ENCODE peak calls at places on chromosomes 1 and 21, in six cellular contexts. U is NCI-H446; Y is ACHN; K is mucosa of gallbladder; H is lower leg skin; G is activated naive CD4-positive, alpha-beta T cell. I is an unnamed sample.
A peak's percentile ranks its signal among the peaks of the same experiment; 100 is the strongest.

GRCh38 chr1:78676996-78677395 is 27.4 kb downstream of the IFI44 start:
- DNase-seq in G (no peak), K (no peak), Y (no peak), H (no peak), U (no peak), I (no peak)

GRCh38 chr1:204074274-204075115 is 1.6 kb downstream of the SOX13 start:
- DNase-seq in U (no peak), Y (peak; percentile 42), G (no peak), H (peak; percentile 89), K (peak; percentile 63), I (peak; percentile 56)

GRCh38 chr1:47587891-47588582 is 150.2 kb downstream of the FOXD2 start:
- DNase-seq in K (peak; percentile 9), Y (peak; percentile 40), U (no peak), G (no peak), H (peak; percentile 61), I (no peak)

GRCh38 chr1:220999872-221000863 is 120.9 kb downstream of the HLX start:
- DNase-seq in U (no peak), Y (no peak), H (no peak), G (no peak), K (peak; percentile 25), I (peak; percentile 3)

GRCh38 chr1:2815551-2815950 is 14.1 kb upstream of the TTC34 start:
- DNase-seq in U (no peak), K (no peak), H (no peak), Y (no peak), G (no peak), I (no peak)

GRCh38 chr1:12094180-12094579 is 31.1 kb downstream of the TNFRSF8 start:
- DNase-seq in U (no peak), Y (no peak), K (no peak), G (no peak), H (no peak), I (no peak)

GRCh38 chr1:94646786-94647555 is 105.4 kb upstream of the F3 start:
- DNase-seq in H (no peak), U (no peak), Y (no peak), G (no peak), K (no peak), I (no peak)

GRCh38 chr1:17912491-17912890 is 157.4 kb downstream of the ACTL8 start:
- DNase-seq in H (peak; percentile 69), Y (no peak), U (no peak), K (no peak), G (no peak), I (no peak)

GRCh38 chr1:244352156-244352830 is 99.4 kb downstream of the ADSS2 start:
- DNase-seq in U (no peak), Y (no peak), H (peak; percentile 21), G (no peak), K (no peak), I (no peak)

GRCh38 chr1:86067626-86068025 is 88.9 kb downstream of the COL24A1 start:
- DNase-seq in G (no peak), K (no peak), H (no peak), Y (no peak), U (no peak), I (no peak)

GRCh38 chr1:157961805-157962762 is 31.4 kb upstream of the KIRREL1 start:
- DNase-seq in H (no peak), K (peak; percentile 59), Y (peak; percentile 83), G (no peak), U (no peak), I (no peak)

GRCh38 chr1:228154021-228154684 is 4.4 kb downstream of the GJC2 start:
- DNase-seq in K (no peak), U (no peak), G (no peak), Y (no peak), H (peak; percentile 82), I (no peak)

GRCh38 chr1:230160957-230161771 is 94.1 kb downstream of the GALNT2 start:
- DNase-seq in K (no peak), Y (no peak), H (peak; percentile 82), G (no peak), U (no peak), I (no peak)

GRCh38 chr1:215156232-215156631 is 73.7 kb downstream of the KCNK2 start:
- DNase-seq in U (no peak), K (no peak), G (no peak), Y (no peak), H (no peak), I (no peak)

GRCh38 chr21:16216595-16216994 is 486.8 kb downstream of the USP25 start:
- DNase-seq in G (no peak), U (no peak), K (no peak), H (no peak), Y (no peak), I (no peak)

GRCh38 chr1:241654019-241654418 is 1.9 kb downstream of the WDR64 start:
- DNase-seq in G (no peak), K (no peak), U (no peak), H (no peak), Y (no peak), I (no peak)

GRCh38 chr21:45358261-45358670 is 46.7 kb upstream of the COL18A1 start:
- DNase-seq in G (no peak), U (no peak), K (no peak), Y (no peak), H (no peak), I (no peak)

GRCh38 chr1:79692519-79692918 is 686.0 kb upstream of the ADGRL4 start:
- DNase-seq in U (no peak), H (no peak), K (peak; percentile 60), Y (no peak), G (no peak), I (no peak)

GRCh38 chr1:80155371-80155770 is 1148.8 kb upstream of the ADGRL4 start:
- DNase-seq in G (no peak), U (no peak), K (no peak), H (no peak), Y (peak; percentile 33), I (no peak)

GRCh38 chr1:201781447-201781846 is 47.5 kb upstream of the IPO9 start:
- DNase-seq in U (no peak), H (no peak), G (no peak), Y (no peak), K (no peak), I (no peak)

GRCh38 chr21:36624105-36624504 is 74.8 kb upstream of the SIM2 start:
- DNase-seq in U (no peak), Y (no peak), K (no peak), G (no peak), H (no peak), I (no peak)

GRCh38 chr21:14675774-14676530 is 129.8 kb upstream of the SAMSN1 start:
- DNase-seq in G (peak; percentile 2), Y (no peak), U (no peak), K (no peak), H (no peak), I (no peak)

GRCh38 chr21:43923391-43923790 is 58.4 kb downstream of the AGPAT3 start:
- DNase-seq in G (no peak), U (no peak), K (no peak), H (no peak), Y (no peak), I (no peak)

GRCh38 chr21:16588433-16588860 is 858.7 kb downstream of the USP25 start:
- DNase-seq in K (peak; percentile 64), G (no peak), H (peak; percentile 94), U (peak; percentile 92), Y (peak; percentile 94), I (peak; percentile 63)

GRCh38 chr1:53535846-53536245 is 76.6 kb downstream of the DMRTB1 start:
- DNase-seq in U (no peak), G (no peak), Y (peak; percentile 35), K (no peak), H (no peak), I (no peak)

GRCh38 chr1:160981584-160982411 is 27.2 kb upstream of the ITLN2 start:
- DNase-seq in Y (no peak), G (no peak), U (no peak), K (no peak), H (no peak), I (no peak)

GRCh38 chr1:236455242-236455641 is 61.2 kb downstream of the EDARADD start:
- DNase-seq in K (no peak), U (no peak), H (no peak), Y (no peak), G (no peak), I (no peak)

GRCh38 chr1:76054357-76054756 is 20.2 kb upstream of the ST6GALNAC3 start:
- DNase-seq in Y (no peak), K (no peak), U (no peak), H (no peak), G (no peak), I (no peak)

GRCh38 chr1:167697667-167698141 is 24.1 kb upstream of the MPZL1 start:
- DNase-seq in U (no peak), G (no peak), K (peak; percentile 56), Y (no peak), H (peak; percentile 86), I (peak; percentile 98)

GRCh38 chr1:167881786-167882185 is 32.1 kb downstream of the ADCY10 start:
- DNase-seq in U (no peak), Y (no peak), G (no peak), H (no peak), K (no peak), I (no peak)

GRCh38 chr1:1206376-1207253 is at the start of gene TNFRSF18:
- DNase-seq in K (no peak), G (no peak), U (no peak), H (no peak), Y (no peak), I (no peak)

GRCh38 chr21:35528109-35529042 is 479.3 kb upstream of the RUNX1 start:
- DNase-seq in Y (no peak), G (peak; percentile 35), U (no peak), K (no peak), H (no peak), I (no peak)

GRCh38 chr1:27522148-27522859 is 32.3 kb upstream of the WASF2 start:
- DNase-seq in Y (no peak), K (no peak), G (peak; percentile 45), U (peak; percentile 61), H (peak; percentile 92), I (peak; percentile 58)

GRCh38 chr21:28657576-28657975 is 335.1 kb downstream of the LTN1 start:
- DNase-seq in H (no peak), Y (no peak), U (no peak), K (no peak), G (no peak), I (no peak)

I was measured in gastrocnemius medialis.